ENCODE peak calls at places on chromosome 18, in seven cellular contexts. H is prostate gland, T is neuronal stem cell, B is tibial artery, K is cardiac muscle cell, M is ovary, N is OCI-LY7. P is an unnamed sample.

GRCh38 chr18:33761363-33761762 is 183.3 kb downstream of the ASXL3 start:
- DNase-seq in H (no peak), T (no peak), M (no peak), N (peak; percentile 58), B (peak; percentile 20), K (peak; percentile 37), P (peak; percentile 15)

GRCh38 chr18:61702007-61702406 is 190.8 kb downstream of the RNF152 start:
- DNase-seq in N (no peak), H (no peak), T (no peak), B (no peak), K (no peak), M (no peak), P (no peak)

GRCh38 chr18:48475635-48476549 is 62.9 kb upstream of the CTIF start:
- DNase-seq in K (peak; percentile 84), B (peak; percentile 44), M (peak; percentile 46), N (peak; percentile 52), T (peak; percentile 55), H (peak; percentile 42), P (peak; percentile 72)

GRCh38 chr18:40813116-40813515 is 1141.9 kb upstream of the PIK3C3 start:
- DNase-seq in H (no peak), M (no peak), K (no peak), N (no peak), T (no peak), B (no peak), P (no peak)

GRCh38 chr18:47930086-47930843 is at the start of gene SMAD2:
- DNase-seq in H (peak; percentile 78), N (peak; percentile 71), T (peak; percentile 87), B (peak; percentile 79), K (peak; percentile 80), M (peak; percentile 89), P (peak; percentile 92)

GRCh38 chr18:75926811-75927210 is 499.3 kb upstream of the SMIM21 start:
- DNase-seq in M (no peak), K (no peak), B (no peak), H (no peak), T (no peak), N (no peak), P (no peak)

GRCh38 chr18:37754141-37754540 is 188.5 kb upstream of the CELF4 start:
- DNase-seq in T (no peak), N (no peak), K (no peak), M (no peak), B (no peak), H (no peak), P (no peak)

GRCh38 chr18:4854664-4855063 is 342.4 kb downstream of the AKAIN1 start:
- DNase-seq in T (no peak), B (no peak), K (no peak), N (no peak), M (no peak), H (no peak), P (no peak)

GRCh38 chr18:63970803-63971191 is 916 bp downstream of the SERPINB8 start:
- DNase-seq in B (peak; percentile 39), K (peak; percentile 33), T (no peak), H (peak; percentile 35), M (peak; percentile 49), N (no peak), P (peak; percentile 48)

GRCh38 chr18:12014091-12014490 is 32.8 kb downstream of the IMPA2 start:
- DNase-seq in B (no peak), T (no peak), N (no peak), M (no peak), K (no peak), H (no peak), P (no peak)

GRCh38 chr18:12015697-12016062 is 34.4 kb downstream of the IMPA2 start:
- DNase-seq in K (no peak), N (no peak), T (no peak), H (peak; percentile 48), B (no peak), M (no peak), P (no peak)

GRCh38 chr18:12014976-12015696 is 33.8 kb downstream of the IMPA2 start:
- DNase-seq in B (no peak), K (peak; percentile 20), H (no peak), M (no peak), T (no peak), N (no peak), P (no peak)

GRCh38 chr18:12013186-12013916 is 32.0 kb downstream of the IMPA2 start:
- DNase-seq in K (no peak), N (no peak), M (no peak), H (no peak), B (no peak), T (peak; percentile 31), P (no peak)

GRCh38 chr18:12014521-12014920 is 33.2 kb downstream of the IMPA2 start:
- DNase-seq in N (no peak), H (no peak), T (no peak), K (no peak), B (no peak), M (no peak), P (no peak)
- H3K36me3 ChIP-seq in N (peaks cover 19% of the 10 kb centered on the region), H (no peaks in the 10 kb centered on the region), T (peaks cover 21% of the 10 kb centered on the region), K (no peaks in the 10 kb centered on the region), B (peaks cover 62% of the 10 kb centered on the region), M (no peaks in the 10 kb centered on the region), P (no peaks in the 10 kb centered on the region)

DNA sequence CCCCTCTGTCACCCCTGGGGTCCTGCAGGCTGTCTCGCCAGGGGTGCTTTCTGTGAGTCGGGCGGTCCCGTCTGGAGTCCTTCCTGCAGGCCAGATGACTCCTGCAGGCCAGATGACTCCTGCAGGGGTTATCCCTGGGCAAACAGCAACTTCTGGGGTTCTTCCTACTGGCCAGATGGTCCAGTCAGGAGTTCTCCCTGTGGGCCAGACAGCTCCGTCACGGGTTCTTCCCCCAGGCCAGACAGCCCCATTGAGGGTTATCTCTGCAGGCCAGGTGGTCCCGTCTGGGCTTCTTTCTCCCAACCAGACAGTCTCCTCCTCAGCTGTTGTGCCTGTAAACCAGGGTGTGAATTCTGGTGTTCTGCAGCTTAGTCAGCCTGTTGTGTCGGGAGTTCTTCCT is 27.6 kb downstream of the ADNP2 start:
- DNase-seq in M (no peak), K (no peak), B (no peak), N (no peak), H (no peak), T (no peak), P (peak; percentile 62)
- H3K36me3 ChIP-seq in M (no peaks in the 10 kb centered on the region), K (peaks cover 45% of the 10 kb centered on the region), B (peaks cover 59% of the 10 kb centered on the region), N (peaks cover 76% of the 10 kb centered on the region), H (peaks cover 11% of the 10 kb centered on the region), T (peaks cover 40% of the 10 kb centered on the region), P (peaks cover 84% of the 10 kb centered on the region)

DNA sequence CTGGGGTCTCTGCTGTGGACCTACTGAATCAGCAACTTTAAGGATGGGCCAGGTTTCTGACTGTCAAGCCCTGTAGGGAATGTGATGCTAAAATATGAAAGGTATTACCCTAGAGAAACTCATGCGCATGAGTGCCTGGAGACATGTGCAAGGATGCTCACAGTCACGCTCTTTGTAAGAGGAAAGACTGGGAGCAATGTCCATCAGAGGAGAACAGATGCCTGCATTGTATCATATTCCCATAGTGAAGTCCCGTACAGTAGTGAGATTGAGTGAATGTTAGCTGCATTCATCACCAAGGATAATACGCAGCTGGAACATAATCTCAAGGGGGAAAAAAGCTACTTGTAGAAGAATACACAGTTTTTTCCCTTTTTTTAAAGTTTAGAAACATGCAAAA is 14.1 kb downstream of the ZNF407 start:
- DNase-seq in N (no peak), M (no peak), T (no peak), B (no peak), K (no peak), H (no peak), P (no peak)
- H3K36me3 ChIP-seq in N (no peaks in the 10 kb centered on the region), M (no peaks in the 10 kb centered on the region), T (peaks cover 1% of the 10 kb centered on the region), B (no peaks in the 10 kb centered on the region), K (no peaks in the 10 kb centered on the region), H (no peaks in the 10 kb centered on the region), P (no peaks in the 10 kb centered on the region)

GRCh38 chr18:6955304-6955703 is 162.3 kb downstream of the LAMA1 start:
- DNase-seq in M (no peak), T (no peak), K (no peak), N (no peak), H (no peak), B (no peak), P (no peak)
- H3K36me3 ChIP-seq in M (no peaks in the 10 kb centered on the region), T (peaks cover 55% of the 10 kb centered on the region), K (peaks cover 13% of the 10 kb centered on the region), N (no peaks in the 10 kb centered on the region), H (no peaks in the 10 kb centered on the region), B (peaks cover 4% of the 10 kb centered on the region), P (no peaks in the 10 kb centered on the region)

DNA sequence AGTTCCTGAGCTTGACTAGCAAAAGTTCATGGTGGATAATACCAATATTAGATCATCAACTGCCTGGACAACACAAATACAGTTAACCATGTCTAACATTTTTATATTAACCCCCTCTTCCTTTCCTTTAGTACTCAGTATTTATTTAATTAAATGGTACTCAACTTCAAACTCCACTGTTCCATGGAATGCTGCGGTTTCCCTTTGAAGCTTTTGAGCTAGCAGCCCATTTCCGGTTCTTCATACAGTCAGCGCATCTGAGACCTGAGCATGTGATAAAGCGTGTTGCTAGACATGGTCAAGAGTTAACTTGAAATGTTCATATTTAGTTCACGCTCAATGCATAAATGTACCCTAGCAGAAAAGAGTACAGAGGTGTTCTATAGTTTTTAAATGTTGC is 278.4 kb downstream of the ALPK2 start:
- DNase-seq in K (no peak), B (no peak), T (no peak), H (no peak), M (no peak), N (no peak), P (no peak)
- H3K36me3 ChIP-seq in K (peaks cover 13% of the 10 kb centered on the region), B (peaks cover 6% of the 10 kb centered on the region), T (peaks cover 3% of the 10 kb centered on the region), H (peaks cover 4% of the 10 kb centered on the region), M (no peaks in the 10 kb centered on the region), N (no peaks in the 10 kb centered on the region), P (peaks cover 59% of the 10 kb centered on the region)

GRCh38 chr18:9091066-9091476 is 11.4 kb upstream of the NDUFV2 start:
- DNase-seq in K (no peak), B (no peak), T (no peak), M (no peak), H (no peak), N (no peak), P (no peak)
- H3K36me3 ChIP-seq in K (no peaks in the 10 kb centered on the region), B (no peaks in the 10 kb centered on the region), T (no peaks in the 10 kb centered on the region), M (no peaks in the 10 kb centered on the region), H (no peaks in the 10 kb centered on the region), N (no peaks in the 10 kb centered on the region), P (no peaks in the 10 kb centered on the region)